ENCODE peak calls at places on chromosomes 3 and 15, in five cellular contexts. H is H7; M is T follicular helper cell; O is activated CD4-positive, alpha-beta T cell treated with anti-CD3 and anti-CD28 coated beads, Interleukin-2, amount 50 U/mL, for 24 hours; U is substantia nigra. G is an unnamed sample.

GRCh38 chr3:39347586-39347876 is 18.0 kb downstream of the CCR8 start:
- DNase-seq in O (no peak), M (no peak), H (no peak), U (no peak), G (no peak)

GRCh38 chr3:197364410-197365071 is 66.1 kb upstream of the DLG1 start:
- DNase-seq in U (no peak), O (no peak), M (no peak), H (no peak), G (peak)

GRCh38 chr3:123143669-123144411 is 57.9 kb upstream of the SEC22A start:
- DNase-seq in M (no peak), U (no peak), H (no peak), O (no peak), G (no peak)

GRCh38 chr3:3552741-3553140 is 246.5 kb upstream of the LRRN1 start:
- DNase-seq in H (no peak), U (no peak), O (no peak), M (no peak), G (no peak)

GRCh38 chr3:128573707-128574162 is 76.9 kb downstream of the RPN1 start:
- DNase-seq in U (no peak), H (no peak), M (no peak), O (no peak), G (peak)

GRCh38 chr3:171286580-171287249 is 173.5 kb downstream of the TNIK start:
- DNase-seq in M (no peak), O (no peak), U (no peak), H (no peak), G (peak)

GRCh38 chr3:50272911-50273688 is 4.2 kb downstream of the SEMA3B start:
- DNase-seq in U (peak), H (peak), M (peak), O (peak), G (peak)

GRCh38 chr3:185129051-185129450 is 23.8 kb downstream of the C3orf70 start:
- DNase-seq in O (no peak), M (no peak), H (no peak), U (no peak), G (no peak)

GRCh38 chr3:31906182-31906581 is 74.9 kb downstream of the OSBPL10 start:
- DNase-seq in O (no peak), H (no peak), U (no peak), M (no peak), G (peak)

GRCh38 chr3:119463171-119464169 is at the start of gene TMEM39A:
- DNase-seq in M (peak), U (peak), H (peak), O (peak), G (peak)

GRCh38 chr15:86540840-86541467 is 461.3 kb downstream of the AGBL1 start:
- DNase-seq in M (no peak), U (no peak), O (no peak), H (no peak), G (no peak)

GRCh38 chr3:61158152-61158551 is 93.1 kb downstream of the FHIT start:
- DNase-seq in H (no peak), O (no peak), M (no peak), U (no peak), G (no peak)

GRCh38 chr3:139299261-139300132 is 44.3 kb upstream of the MRPS22 start:
- DNase-seq in H (peak), O (no peak), U (no peak), M (no peak), G (no peak)

GRCh38 chr3:131036200-131036816 is 9.6 kb downstream of the NEK11 start:
- DNase-seq in M (no peak), U (no peak), O (no peak), H (no peak), G (no peak)

GRCh38 chr15:74156678-74157411 is 16.7 kb upstream of the ISLR start:
- DNase-seq in O (no peak), M (no peak), H (no peak), U (no peak), G (no peak)

GRCh38 chr3:11651900-11652299 is 8.2 kb upstream of the VGLL4 start:
- DNase-seq in U (no peak), O (no peak), M (no peak), H (no peak), G (peak)

GRCh38 chr3:151766454-151766853 is 32.7 kb downstream of the AADACL2 start:
- DNase-seq in M (no peak), O (no peak), U (no peak), H (no peak), G (peak)

GRCh38 chr3:109195812-109196211 is 59.3 kb downstream of the C3orf85 start:
- DNase-seq in H (no peak), U (no peak), M (no peak), O (no peak), G (no peak)

GRCh38 chr3:106114220-106114619 is 245.4 kb upstream of the CBLB start:
- DNase-seq in U (no peak), O (no peak), M (no peak), H (no peak), G (no peak)

GRCh38 chr15:98981851-98982722 is 25.5 kb downstream of the PGPEP1L start:
- DNase-seq in O (no peak), H (no peak), M (no peak), U (no peak), G (no peak)

GRCh38 chr15:93121089-93121488 is 32.1 kb upstream of the RGMA start:
- DNase-seq in M (no peak), O (no peak), U (no peak), H (no peak), G (no peak)

GRCh38 chr3:126969586-126969985 is 13.3 kb upstream of the PLXNA1 start:
- DNase-seq in M (no peak), U (no peak), O (no peak), H (no peak), G (no peak)

GRCh38 chr3:113573728-113574127 is 41.4 kb downstream of the SIDT1 start:
- DNase-seq in U (no peak), H (no peak), M (no peak), O (no peak), G (peak)

GRCh38 chr15:31402511-31403056 is 75.9 kb downstream of the KLF13 start:
- DNase-seq in O (no peak), U (no peak), H (peak), M (no peak), G (no peak)

GRCh38 chr3:52190294-52190841 is 7.6 kb upstream of the ALAS1 start:
- DNase-seq in O (no peak), M (no peak), U (peak), H (peak), G (no peak)

GRCh38 chr3:143533391-143533790 is 314.9 kb downstream of the SLC9A9 start:
- DNase-seq in O (no peak), H (no peak), M (no peak), U (no peak), G (no peak)

GRCh38 chr3:36906504-36907149 is 38.2 kb downstream of the TRANK1 start:
- DNase-seq in M (no peak), O (no peak), H (no peak), U (no peak), G (peak)

GRCh38 chr3:9500108-9501050 is 53.2 kb downstream of the LHFPL4 start:
- DNase-seq in U (peak), H (peak), M (peak), O (peak), G (peak)

GRCh38 chr15:83398591-83398990 is 48.5 kb upstream of the SH3GL3 start:
- DNase-seq in O (no peak), U (no peak), M (no peak), H (no peak), G (no peak)

GRCh38 chr3:141797819-141798405 is 34.7 kb downstream of the GRK7 start:
- DNase-seq in M (no peak), U (no peak), O (no peak), H (no peak), G (no peak)

GRCh38 chr3:127744875-127745274 is 72.1 kb downstream of the ABTB1 start:
- DNase-seq in M (no peak), H (no peak), O (no peak), U (no peak), G (no peak)

GRCh38 chr3:136050250-136050649 is 84.7 kb downstream of the PPP2R3A start:
- DNase-seq in H (no peak), U (no peak), M (no peak), O (no peak), G (no peak)

G was measured in endothelial cell of umbilical vein.